ENCODE peak calls at places on chromosome 15, in four cellular contexts. One of them, this sample, is unnamed.
A peak's percentile ranks its signal among the peaks of the same experiment; 100 is the strongest.

GRCh38 chr15:72375501-72375845 is 341 bp downstream of the HEXA start:
- DNase-seq in H1: no peak
- DNase-seq in K562: no peak
- DNase-seq in GM12878: no peak
- DNase-seq in this sample: no peak

GRCh38 chr15:53133255-53133654 is 343.1 kb upstream of the ONECUT1 start:
- DNase-seq in GM12878: no peak
- DNase-seq in H1: no peak
- DNase-seq in K562: no peak
- DNase-seq in this sample: no peak

GRCh38 chr15:57464480-57464879 is 88.2 kb downstream of the CGNL1 start:
- DNase-seq in H1: no peak
- DNase-seq in GM12878: no peak
- DNase-seq in K562: no peak
- DNase-seq in this sample: no peak

GRCh38 chr15:101463265-101463664 is 26.2 kb downstream of the PCSK6 start:
- DNase-seq in H1: no peak
- DNase-seq in K562: no peak
- DNase-seq in GM12878: no peak
- DNase-seq in this sample: no peak

GRCh38 chr15:93072440-93073394 is 16.3 kb downstream of the RGMA start:
- DNase-seq in K562: peak; percentile 80
- DNase-seq in GM12878: no peak
- DNase-seq in H1: no peak
- DNase-seq in this sample: peak; percentile 6

GRCh38 chr15:39438260-39438659 is 142.6 kb upstream of the THBS1 start:
- DNase-seq in K562: no peak
- DNase-seq in H1: no peak
- DNase-seq in GM12878: no peak
- DNase-seq in this sample: no peak

GRCh38 chr15:77097317-77097721 is 26.4 kb upstream of the TSPAN3 start:
- DNase-seq in K562: no peak
- DNase-seq in H1: no peak
- DNase-seq in GM12878: no peak
- DNase-seq in this sample: no peak

GRCh38 chr15:55588818-55589122 is 625 bp upstream of the PYGO1 start:
- DNase-seq in H1: no peak
- DNase-seq in K562: no peak
- DNase-seq in GM12878: no peak
- DNase-seq in this sample: no peak

GRCh38 chr15:29024681-29025080 is 138.9 kb downstream of the APBA2 start:
- DNase-seq in GM12878: no peak
- DNase-seq in K562: no peak
- DNase-seq in H1: no peak
- DNase-seq in this sample: no peak

GRCh38 chr15:59996498-59997041 is 7.5 kb upstream of the FOXB1 start:
- DNase-seq in H1: no peak
- DNase-seq in GM12878: no peak
- DNase-seq in K562: no peak
- DNase-seq in this sample: peak; percentile 14

GRCh38 chr15:59998256-59999063 is 5.7 kb upstream of the FOXB1 start:
- DNase-seq in H1: no peak
- DNase-seq in GM12878: no peak
- DNase-seq in K562: no peak
- DNase-seq in this sample: no peak

GRCh38 chr15:59999064-59999377 is 5.1 kb upstream of the FOXB1 start:
- DNase-seq in K562: no peak
- DNase-seq in H1: no peak
- DNase-seq in GM12878: no peak
- DNase-seq in this sample: no peak

GRCh38 chr15:59995568-59996349 is 8.4 kb upstream of the FOXB1 start:
- DNase-seq in K562: no peak
- DNase-seq in GM12878: no peak
- DNase-seq in H1: no peak
- DNase-seq in this sample: no peak

GRCh38 chr15:59997070-59997701 is 6.9 kb upstream of the FOXB1 start:
- DNase-seq in H1: peak; percentile 82
- DNase-seq in K562: peak; percentile 47
- DNase-seq in GM12878: no peak
- DNase-seq in this sample: no peak
- TF ChIP-seq CHD2 in H1: no peak
- TF ChIP-seq CHD2 in K562: no peak
- TF ChIP-seq CHD2 in GM12878: no peak
- TF ChIP-seq CHD2 in this sample: no peak

GRCh38 chr15:82643992-82644391 is 3.2 kb downstream of the CPEB1 start:
- DNase-seq in H1: no peak
- DNase-seq in K562: peak; percentile 63
- DNase-seq in GM12878: no peak
- DNase-seq in this sample: no peak
- TF ChIP-seq BRCA1 in H1: no peak
- TF ChIP-seq BRCA1 in K562: no peak
- TF ChIP-seq BRCA1 in GM12878: no peak
- TF ChIP-seq BRCA1 in this sample: no peak

GRCh38 chr15:45399381-45400212 is 21.3 kb upstream of the GATM start:
- DNase-seq in H1: no peak
- DNase-seq in K562: no peak
- DNase-seq in GM12878: no peak
- DNase-seq in this sample: peak; percentile 65
- TF ChIP-seq CHD2 in H1: no peak
- TF ChIP-seq CHD2 in K562: no peak
- TF ChIP-seq CHD2 in GM12878: no peak
- TF ChIP-seq CHD2 in this sample: no peak

DNA sequence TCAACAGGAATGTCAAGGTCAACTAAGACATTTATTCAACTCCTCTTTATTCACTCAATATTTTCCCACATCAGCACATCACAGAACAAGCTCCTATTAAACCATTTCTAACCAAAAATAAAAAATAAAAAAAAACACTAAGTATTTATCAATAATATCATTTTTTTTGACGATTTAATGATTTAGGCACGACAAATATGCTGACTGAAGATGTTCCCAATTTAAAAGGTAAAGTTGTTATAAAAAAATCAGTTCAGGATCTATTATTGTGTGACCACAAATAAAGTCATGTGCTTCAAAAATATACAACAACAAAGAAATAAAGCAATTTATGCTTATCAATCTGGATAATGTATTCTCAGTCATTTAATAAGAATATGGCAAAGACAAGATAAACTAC is 16.2 kb downstream of the DPH6 start:
- DNase-seq in H1: no peak
- DNase-seq in GM12878: no peak
- DNase-seq in K562: no peak
- DNase-seq in this sample: no peak
- TF ChIP-seq BRCA1 in H1: no peak
- TF ChIP-seq BRCA1 in GM12878: no peak
- TF ChIP-seq BRCA1 in K562: no peak
- TF ChIP-seq BRCA1 in this sample: no peak

GRCh38 chr15:78142332-78142731 is 6.8 kb upstream of the IDH3A start:
- DNase-seq in H1: no peak
- DNase-seq in GM12878: no peak
- DNase-seq in K562: no peak
- DNase-seq in this sample: no peak

GRCh38 chr15:78139564-78139963 is 8.3 kb upstream of the CIB2 start:
- DNase-seq in GM12878: no peak
- DNase-seq in K562: no peak
- DNase-seq in H1: no peak
- DNase-seq in this sample: no peak

DNA sequence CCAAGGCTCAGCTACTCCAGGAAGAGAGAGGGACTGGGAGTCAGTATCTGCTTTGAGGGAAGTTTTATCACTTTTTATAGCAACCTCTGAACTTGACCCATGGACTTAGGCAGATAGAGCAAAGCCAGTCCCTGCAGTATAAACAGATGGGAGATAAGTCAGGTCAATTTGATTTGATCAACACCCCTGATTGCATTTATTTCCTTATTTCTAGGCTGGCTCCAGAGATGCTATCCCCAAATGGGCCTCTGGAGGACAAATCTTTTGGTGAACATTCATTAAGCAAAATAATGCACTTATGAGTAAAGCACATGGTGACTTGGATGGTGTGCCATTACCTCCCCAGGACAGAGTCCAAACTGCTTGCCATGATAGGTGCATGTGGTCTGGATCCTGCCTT is 8.9 kb upstream of the IDH3A start:
- DNase-seq in K562: no peak
- DNase-seq in GM12878: no peak
- DNase-seq in H1: no peak
- DNase-seq in this sample: no peak
- TF ChIP-seq CHD2 in K562: no peak
- TF ChIP-seq CHD2 in GM12878: no peak
- TF ChIP-seq CHD2 in H1: no peak
- TF ChIP-seq CHD2 in this sample: no peak

GRCh38 chr15:32715276-32715675 is 2.5 kb upstream of the GREM1 start:
- DNase-seq in H1: no peak
- DNase-seq in GM12878: no peak
- DNase-seq in K562: no peak
- DNase-seq in this sample: no peak

GRCh38 chr15:32718082-32718821 is 448 bp downstream of the GREM1 start:
- DNase-seq in GM12878: no peak
- DNase-seq in K562: no peak
- DNase-seq in H1: no peak
- DNase-seq in this sample: no peak

GRCh38 chr15:32717290-32718081 is at the start of gene GREM1:
- DNase-seq in K562: no peak
- DNase-seq in GM12878: no peak
- DNase-seq in H1: no peak
- DNase-seq in this sample: no peak

GRCh38 chr15:32716216-32716959 is 1.4 kb upstream of the GREM1 start:
- DNase-seq in H1: no peak
- DNase-seq in GM12878: no peak
- DNase-seq in K562: no peak
- DNase-seq in this sample: no peak

DNA sequence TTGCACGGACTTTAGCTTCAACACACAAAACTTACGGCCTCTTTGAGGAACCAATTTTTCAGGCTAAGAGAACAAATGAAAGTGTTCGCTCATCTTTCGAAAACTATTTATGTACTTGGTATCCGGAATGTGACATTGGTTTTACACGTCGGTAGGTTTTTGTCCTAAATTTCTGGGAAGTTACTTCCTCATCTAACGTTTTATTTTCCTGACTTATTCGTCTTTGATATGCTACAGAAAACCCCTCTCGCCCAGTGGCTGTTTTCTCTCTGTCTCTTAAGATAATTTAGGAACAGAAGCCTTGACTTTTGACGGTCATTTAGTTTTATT is 879 bp upstream of the GREM1 start:
- DNase-seq in GM12878: no peak
- DNase-seq in H1: no peak
- DNase-seq in K562: no peak
- DNase-seq in this sample: no peak
- TF ChIP-seq BRCA1 in GM12878: no peak
- TF ChIP-seq BRCA1 in H1: no peak
- TF ChIP-seq BRCA1 in K562: no peak
- TF ChIP-seq BRCA1 in this sample: no peak

GRCh38 chr15:58770857-58771620 is at the start of gene MINDY2:
- DNase-seq in GM12878: peak; percentile 94
- DNase-seq in K562: peak; percentile 93
- DNase-seq in H1: peak; percentile 97
- DNase-seq in this sample: peak; percentile 96

GRCh38 chr15:58770519-58770856 is 614 bp upstream of the MINDY2 start:
- DNase-seq in GM12878: no peak
- DNase-seq in H1: no peak
- DNase-seq in K562: peak; percentile 9
- DNase-seq in this sample: no peak

GRCh38 chr15:58773024-58773423 is 1.9 kb downstream of the MINDY2 start:
- DNase-seq in K562: no peak
- DNase-seq in GM12878: no peak
- DNase-seq in H1: no peak
- DNase-seq in this sample: no peak

GRCh38 chr15:58775402-58775801 is 4.3 kb downstream of the MINDY2 start:
- DNase-seq in H1: no peak
- DNase-seq in K562: no peak
- DNase-seq in GM12878: no peak
- DNase-seq in this sample: no peak

DNA sequence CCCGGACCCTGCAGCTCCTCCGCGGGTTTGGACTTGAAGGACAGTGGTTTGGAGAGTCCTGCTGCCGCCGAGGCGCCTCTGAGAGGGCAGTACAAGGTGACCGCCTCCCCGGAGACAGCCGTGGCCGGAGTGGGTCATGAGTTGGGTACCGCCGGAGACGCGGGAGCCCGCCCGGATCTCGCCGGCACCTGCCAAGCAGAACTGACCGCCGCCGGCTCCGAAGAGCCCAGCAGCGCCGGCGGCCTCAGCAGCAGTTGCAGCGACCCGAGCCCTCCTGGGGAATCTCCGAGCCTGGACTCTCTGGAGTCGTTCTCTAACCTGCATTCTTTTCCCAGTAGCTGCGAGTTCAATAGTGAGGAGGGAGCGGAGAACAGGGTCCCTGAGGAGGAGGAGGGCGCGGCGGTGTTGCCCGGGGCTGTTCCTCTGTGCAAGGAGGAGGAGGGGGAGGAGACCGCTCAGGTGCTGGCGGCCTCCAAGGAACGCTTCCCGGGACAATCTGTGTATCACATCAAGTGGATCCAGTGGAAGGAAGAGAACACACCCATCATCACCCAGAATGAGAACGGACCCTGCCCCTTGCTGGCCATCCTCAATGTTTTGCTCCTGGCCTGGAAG is 626 bp downstream of the MINDY2 start:
- DNase-seq in GM12878: no peak
- DNase-seq in K562: peak; percentile 50
- DNase-seq in H1: no peak
- DNase-seq in this sample: no peak
- TF ChIP-seq CHD2 in GM12878: no peak
- TF ChIP-seq CHD2 in K562: no peak
- TF ChIP-seq CHD2 in H1: no peak
- TF ChIP-seq CHD2 in this sample: no peak

DNA sequence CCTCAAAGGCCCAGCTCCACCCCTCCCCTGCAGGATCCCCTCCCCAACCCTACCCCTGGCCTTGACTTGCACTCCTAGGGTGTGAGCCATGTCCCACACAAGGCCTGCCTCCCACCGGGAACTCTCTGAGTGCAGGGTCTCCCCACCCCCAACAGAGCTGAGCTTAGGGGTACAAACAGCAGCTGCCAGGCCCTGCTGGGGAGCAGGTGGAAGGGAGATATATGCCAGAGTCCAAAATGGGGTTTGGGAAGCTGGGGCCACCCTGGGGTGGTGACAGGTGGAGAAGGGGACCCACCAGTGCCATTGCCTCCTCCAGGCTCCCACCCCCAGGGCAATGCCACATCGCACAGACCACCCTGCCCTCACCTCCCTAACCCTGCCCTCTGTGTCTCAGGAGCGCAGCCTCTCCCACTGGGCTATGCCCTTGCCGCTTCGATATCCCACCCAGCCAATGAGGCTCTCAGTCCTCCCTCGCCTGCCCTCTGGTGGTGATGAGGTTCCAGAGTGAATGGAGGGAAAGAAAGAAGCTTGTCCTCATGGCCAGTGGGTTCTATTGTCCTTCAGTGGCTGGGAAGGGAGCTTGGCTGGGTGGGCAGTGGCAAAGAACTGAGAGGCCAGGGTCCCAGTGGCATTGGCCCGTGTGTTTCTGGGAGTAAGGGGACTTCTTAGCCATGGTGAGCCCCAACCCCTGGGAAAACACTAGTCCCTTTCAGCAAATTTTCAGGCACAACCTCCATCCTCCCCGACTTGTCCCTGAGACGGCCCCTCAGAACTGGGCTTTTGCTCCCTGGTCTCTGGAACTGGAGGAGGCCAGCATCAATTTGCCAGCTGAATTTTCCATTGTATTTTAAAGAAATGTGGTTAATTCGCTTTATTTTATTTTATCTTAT is 46.8 kb downstream of the CYP11A1 start:
- DNase-seq in K562: peak; percentile 78
- DNase-seq in GM12878: no peak
- DNase-seq in H1: no peak
- DNase-seq in this sample: peak; percentile 43
- TF ChIP-seq BRCA1 in K562: no peak
- TF ChIP-seq BRCA1 in GM12878: no peak
- TF ChIP-seq BRCA1 in H1: no peak
- TF ChIP-seq BRCA1 in this sample: no peak